ENCODE peak calls at places on chromosomes 16 and 17, in five cellular contexts. One of them, this sample, is unnamed.

GRCh38 chr16:89560413-89561194 is at the start of gene RPL13:
- DNase-seq in sigmoid colon: peak
- DNase-seq in left ventricle myocardium inferior: peak
- DNase-seq in choroid plexus epithelial cell: peak
- DNase-seq in HL-60: peak
- DNase-seq in this sample: peak

GRCh38 chr17:47844814-47845453 is 3.9 kb upstream of the SCRN2 start:
- DNase-seq in sigmoid colon: no peak
- DNase-seq in left ventricle myocardium inferior: no peak
- DNase-seq in choroid plexus epithelial cell: peak
- DNase-seq in HL-60: no peak
- DNase-seq in this sample: peak

GRCh38 chr16:9225527-9226316 is 134.3 kb downstream of the HAPSTR1 start:
- DNase-seq in sigmoid colon: peak
- DNase-seq in left ventricle myocardium inferior: no peak
- DNase-seq in choroid plexus epithelial cell: no peak
- DNase-seq in HL-60: peak
- DNase-seq in this sample: peak

GRCh38 chr16:90083139-90083538 is 6.0 kb upstream of the PRDM7 start:
- DNase-seq in sigmoid colon: no peak
- DNase-seq in left ventricle myocardium inferior: no peak
- DNase-seq in choroid plexus epithelial cell: no peak
- DNase-seq in HL-60: no peak
- DNase-seq in this sample: no peak

GRCh38 chr17:34195987-34196386 is 59.1 kb upstream of the CCL2 start:
- DNase-seq in sigmoid colon: no peak
- DNase-seq in left ventricle myocardium inferior: no peak
- DNase-seq in choroid plexus epithelial cell: peak
- DNase-seq in HL-60: no peak
- DNase-seq in this sample: no peak

GRCh38 chr17:65885484-65885883 is 306.4 kb downstream of the CEP112 start:
- DNase-seq in sigmoid colon: no peak
- DNase-seq in left ventricle myocardium inferior: no peak
- DNase-seq in choroid plexus epithelial cell: no peak
- DNase-seq in HL-60: no peak
- DNase-seq in this sample: no peak

GRCh38 chr17:45942284-45942683 is 47.9 kb downstream of the MAPT start:
- DNase-seq in sigmoid colon: peak
- DNase-seq in left ventricle myocardium inferior: peak
- DNase-seq in choroid plexus epithelial cell: no peak
- DNase-seq in HL-60: no peak
- DNase-seq in this sample: no peak

GRCh38 chr17:81325057-81325973 is 30.2 kb upstream of the SLC38A10 start:
- DNase-seq in sigmoid colon: no peak
- DNase-seq in left ventricle myocardium inferior: no peak
- DNase-seq in choroid plexus epithelial cell: no peak
- DNase-seq in HL-60: no peak
- DNase-seq in this sample: no peak

GRCh38 chr17:47225436-47225858 is 16.3 kb downstream of the MYL4 start:
- DNase-seq in sigmoid colon: peak
- DNase-seq in left ventricle myocardium inferior: peak
- DNase-seq in choroid plexus epithelial cell: peak
- DNase-seq in HL-60: no peak
- DNase-seq in this sample: peak

GRCh38 chr17:1907818-1908698 is 78.3 kb downstream of the RPA1 start:
- DNase-seq in sigmoid colon: no peak
- DNase-seq in left ventricle myocardium inferior: no peak
- DNase-seq in choroid plexus epithelial cell: peak
- DNase-seq in HL-60: peak
- DNase-seq in this sample: peak

GRCh38 chr17:63943745-63944144 is 11.6 kb upstream of the CD79B start:
- DNase-seq in sigmoid colon: no peak
- DNase-seq in left ventricle myocardium inferior: no peak
- DNase-seq in choroid plexus epithelial cell: no peak
- DNase-seq in HL-60: no peak
- DNase-seq in this sample: no peak

GRCh38 chr17:10614536-10615155 is 42.5 kb downstream of the MYH3 start:
- DNase-seq in sigmoid colon: no peak
- DNase-seq in left ventricle myocardium inferior: no peak
- DNase-seq in choroid plexus epithelial cell: peak
- DNase-seq in HL-60: peak
- DNase-seq in this sample: peak

GRCh38 chr17:74872313-74873035 is at the start of gene FDXR:
- DNase-seq in sigmoid colon: no peak
- DNase-seq in left ventricle myocardium inferior: no peak
- DNase-seq in choroid plexus epithelial cell: no peak
- DNase-seq in HL-60: no peak
- DNase-seq in this sample: no peak

GRCh38 chr17:38868968-38869646 is 751 bp upstream of the LASP1 start:
- DNase-seq in sigmoid colon: peak
- DNase-seq in left ventricle myocardium inferior: peak
- DNase-seq in choroid plexus epithelial cell: peak
- DNase-seq in HL-60: peak
- DNase-seq in this sample: peak

GRCh38 chr17:17079336-17079735 is 37.1 kb downstream of the MPRIP start:
- DNase-seq in sigmoid colon: peak
- DNase-seq in left ventricle myocardium inferior: no peak
- DNase-seq in choroid plexus epithelial cell: no peak
- DNase-seq in HL-60: no peak
- DNase-seq in this sample: no peak

GRCh38 chr16:719815-720506 is 985 bp upstream of the ANTKMT start:
- DNase-seq in sigmoid colon: no peak
- DNase-seq in left ventricle myocardium inferior: no peak
- DNase-seq in choroid plexus epithelial cell: no peak
- DNase-seq in HL-60: peak
- DNase-seq in this sample: no peak

GRCh38 chr16:720507-720989 is 398 bp upstream of the ANTKMT start:
- DNase-seq in sigmoid colon: peak
- DNase-seq in left ventricle myocardium inferior: peak
- DNase-seq in choroid plexus epithelial cell: peak
- DNase-seq in HL-60: peak
- DNase-seq in this sample: peak

GRCh38 chr16:721765-722481 is 977 bp downstream of the ANTKMT start:
- DNase-seq in sigmoid colon: no peak
- DNase-seq in left ventricle myocardium inferior: no peak
- DNase-seq in choroid plexus epithelial cell: no peak
- DNase-seq in HL-60: no peak
- DNase-seq in this sample: no peak

GRCh38 chr16:722835-723633 is 2.1 kb downstream of the ANTKMT start:
- DNase-seq in sigmoid colon: no peak
- DNase-seq in left ventricle myocardium inferior: no peak
- DNase-seq in choroid plexus epithelial cell: no peak
- DNase-seq in HL-60: no peak
- DNase-seq in this sample: no peak

DNA sequence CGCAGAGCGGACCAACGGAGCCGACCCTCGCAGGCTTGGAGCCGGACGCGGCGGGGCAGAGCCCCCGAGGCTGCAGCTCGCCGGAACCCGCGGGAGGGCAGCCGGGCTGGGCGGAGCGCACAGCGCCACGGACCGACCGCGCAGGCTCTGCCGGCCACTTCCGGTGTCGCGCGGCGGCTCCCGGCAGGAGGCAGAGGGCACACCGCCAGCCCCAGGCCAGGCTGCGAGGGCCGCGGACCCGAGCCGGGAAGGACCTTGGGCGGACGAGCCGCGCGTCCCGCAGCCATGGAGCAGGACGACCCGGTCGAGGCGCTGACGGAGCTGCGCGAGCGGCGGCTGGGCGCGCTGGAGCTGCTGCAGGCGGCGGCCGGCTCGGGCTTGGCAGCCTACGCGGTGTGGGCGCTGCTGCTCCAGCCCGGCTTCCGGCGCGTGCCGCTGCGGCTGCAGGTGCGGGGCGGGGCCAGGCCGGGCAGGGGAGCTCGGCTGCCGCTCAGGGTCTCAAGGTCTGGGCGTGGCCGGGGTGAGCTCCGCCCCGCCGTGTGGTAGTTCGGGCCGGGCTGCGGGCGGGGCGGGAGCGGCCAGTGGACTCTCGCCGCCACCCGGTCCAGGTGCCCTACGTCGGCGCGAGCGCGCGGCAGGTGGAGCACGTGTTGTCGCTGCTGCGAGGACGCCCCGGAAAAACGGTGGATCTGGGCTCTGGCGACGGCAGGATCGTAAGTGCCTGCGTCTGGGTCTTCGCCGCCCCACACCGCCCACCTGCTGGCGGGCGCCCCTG is at the start of gene ANTKMT:
- DNase-seq in sigmoid colon: peak
- DNase-seq in left ventricle myocardium inferior: peak
- DNase-seq in choroid plexus epithelial cell: peak
- DNase-seq in HL-60: peak
- DNase-seq in this sample: peak
- TF ChIP-seq CTCF in sigmoid colon: no peak
- TF ChIP-seq CTCF in left ventricle myocardium inferior: no peak
- TF ChIP-seq CTCF in choroid plexus epithelial cell: no peak
- TF ChIP-seq CTCF in HL-60: no peak
- TF ChIP-seq CTCF in this sample: no peak

GRCh38 chr17:68196394-68197090 is 51.3 kb upstream of the AMZ2 start:
- DNase-seq in sigmoid colon: no peak
- DNase-seq in left ventricle myocardium inferior: no peak
- DNase-seq in choroid plexus epithelial cell: no peak
- DNase-seq in HL-60: no peak
- DNase-seq in this sample: no peak
- H3K4me3 ChIP-seq in sigmoid colon: peak
- H3K4me3 ChIP-seq in left ventricle myocardium inferior: peak
- H3K4me3 ChIP-seq in choroid plexus epithelial cell: no peak
- H3K4me3 ChIP-seq in HL-60: peak
- H3K4me3 ChIP-seq in this sample: no peak

DNA sequence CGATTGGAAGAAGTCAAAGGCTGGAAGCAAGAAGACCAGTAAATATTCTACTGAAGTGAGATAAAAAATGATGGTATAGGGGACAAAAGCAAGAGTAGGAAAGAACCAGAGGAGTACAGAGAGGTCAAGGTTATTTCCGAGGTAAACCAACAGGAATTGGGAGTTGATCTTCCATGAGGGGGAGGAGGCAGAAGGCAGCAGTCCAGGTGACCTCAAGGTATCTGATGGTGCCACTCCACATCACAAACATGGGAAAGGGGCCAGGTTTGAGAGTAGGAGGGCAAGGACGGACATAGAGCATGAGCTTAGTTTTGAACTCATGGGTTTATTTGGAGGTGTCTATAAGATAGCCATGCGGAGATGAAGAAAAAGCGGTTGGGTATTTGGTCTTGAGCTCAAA is 79.4 kb upstream of the CDYL2 start:
- DNase-seq in sigmoid colon: no peak
- DNase-seq in left ventricle myocardium inferior: no peak
- DNase-seq in choroid plexus epithelial cell: no peak
- DNase-seq in HL-60: no peak
- DNase-seq in this sample: no peak
- TF ChIP-seq CTCF in sigmoid colon: no peak
- TF ChIP-seq CTCF in left ventricle myocardium inferior: no peak
- TF ChIP-seq CTCF in choroid plexus epithelial cell: no peak
- TF ChIP-seq CTCF in HL-60: no peak
- TF ChIP-seq CTCF in this sample: no peak

GRCh38 chr17:82432017-82432416 is 13.6 kb upstream of the OGFOD3 start:
- DNase-seq in sigmoid colon: no peak
- DNase-seq in left ventricle myocardium inferior: no peak
- DNase-seq in choroid plexus epithelial cell: no peak
- DNase-seq in HL-60: no peak
- DNase-seq in this sample: no peak
- H3K4me3 ChIP-seq in sigmoid colon: no peak
- H3K4me3 ChIP-seq in left ventricle myocardium inferior: no peak
- H3K4me3 ChIP-seq in choroid plexus epithelial cell: no peak
- H3K4me3 ChIP-seq in HL-60: no peak
- H3K4me3 ChIP-seq in this sample: no peak

This sample was measured in fibroblast of pulmonary artery.